ENCODE peak calls at places on chromosomes 7 and 10, in four cellular contexts. H, Z, G and V are unnamed samples.

GRCh38 chr10:113222207-113222606 is 272.2 kb downstream of the TCF7L2 start:
- DNase-seq in H (peak; percentile 49), Z (no peak), G (peak; percentile 44), V (no peak)

GRCh38 chr7:100465702-100466311 is 1.7 kb upstream of the SPACDR start:
- DNase-seq in H (peak; percentile 86), Z (peak; percentile 71), G (no peak), V (peak; percentile 80)

GRCh38 chr7:148912758-148913541 is 28.9 kb upstream of the EZH2 start:
- DNase-seq in H (no peak), Z (no peak), G (no peak), V (no peak)

GRCh38 chr7:40676220-40676619 is 541.4 kb downstream of the SUGCT start:
- DNase-seq in H (no peak), Z (no peak), G (no peak), V (no peak)

GRCh38 chr10:29370612-29371092 is 81.8 kb downstream of the LYZL1 start:
- DNase-seq in H (peak; percentile 13), Z (no peak), G (no peak), V (no peak)

GRCh38 chr7:101126651-101127459 is at the start of gene SERPINE1:
- DNase-seq in H (peak; percentile 95), Z (peak; percentile 100), G (peak; percentile 73), V (peak; percentile 87)

GRCh38 chr10:7410800-7411670 is at the start of gene SFMBT2:
- DNase-seq in H (peak; percentile 91), Z (peak; percentile 49), G (peak; percentile 79), V (peak; percentile 45)

GRCh38 chr7:46658281-46658680 is 737.2 kb upstream of the IGFBP3 start:
- DNase-seq in H (no peak), Z (no peak), G (no peak), V (no peak)

GRCh38 chr7:55565693-55566092 is 6.6 kb downstream of the VOPP1 start:
- DNase-seq in H (no peak), Z (no peak), G (no peak), V (no peak)

GRCh38 chr10:6980353-6980752 is 400.3 kb upstream of the PRKCQ start:
- DNase-seq in H (no peak), Z (no peak), G (no peak), V (no peak)

GRCh38 chr10:131982185-131982756 is 548 bp upstream of the BNIP3 start:
- DNase-seq in H (no peak), Z (no peak), G (no peak), V (no peak)

GRCh38 chr7:137873524-137873923 is 26.8 kb upstream of the DGKI start:
- DNase-seq in H (no peak), Z (peak; percentile 74), G (no peak), V (no peak)

GRCh38 chr7:117034851-117035462 is 81.7 kb downstream of the ST7 start:
- DNase-seq in H (no peak), Z (peak; percentile 69), G (no peak), V (no peak)

GRCh38 chr10:91410638-91411367 is 659 bp downstream of the HECTD2 start:
- DNase-seq in H (peak; percentile 49), Z (peak; percentile 63), G (no peak), V (no peak)

GRCh38 chr10:82796510-82796909 is 921.5 kb downstream of the NRG3 start:
- DNase-seq in H (peak; percentile 23), Z (no peak), G (no peak), V (no peak)

GRCh38 chr10:67211680-67212079 is 285.8 kb downstream of the LRRTM3 start:
- DNase-seq in H (no peak), Z (no peak), G (no peak), V (no peak)

GRCh38 chr10:107516349-107516748 is 351.8 kb upstream of the SORCS1 start:
- DNase-seq in H (no peak), Z (no peak), G (no peak), V (no peak)

GRCh38 chr10:45001382-45002148 is 842 bp downstream of the ZNF22 start:
- DNase-seq in H (peak; percentile 69), Z (peak; percentile 69), G (no peak), V (peak; percentile 42)

GRCh38 chr7:135768467-135768866 is 19.9 kb upstream of the FAM180A start:
- DNase-seq in H (no peak), Z (no peak), G (peak; percentile 31), V (no peak)

GRCh38 chr7:93620057-93620456 is 45.5 kb upstream of the CALCR start:
- DNase-seq in H (no peak), Z (no peak), G (no peak), V (no peak)

GRCh38 chr10:19812976-19813375 is 3.3 kb upstream of the PLXDC2 start:
- DNase-seq in H (no peak), Z (no peak), G (no peak), V (no peak)

GRCh38 chr7:140014123-140014522 is 48.6 kb downstream of the PARP12 start:
- DNase-seq in H (no peak), Z (no peak), G (no peak), V (no peak)

DNA sequence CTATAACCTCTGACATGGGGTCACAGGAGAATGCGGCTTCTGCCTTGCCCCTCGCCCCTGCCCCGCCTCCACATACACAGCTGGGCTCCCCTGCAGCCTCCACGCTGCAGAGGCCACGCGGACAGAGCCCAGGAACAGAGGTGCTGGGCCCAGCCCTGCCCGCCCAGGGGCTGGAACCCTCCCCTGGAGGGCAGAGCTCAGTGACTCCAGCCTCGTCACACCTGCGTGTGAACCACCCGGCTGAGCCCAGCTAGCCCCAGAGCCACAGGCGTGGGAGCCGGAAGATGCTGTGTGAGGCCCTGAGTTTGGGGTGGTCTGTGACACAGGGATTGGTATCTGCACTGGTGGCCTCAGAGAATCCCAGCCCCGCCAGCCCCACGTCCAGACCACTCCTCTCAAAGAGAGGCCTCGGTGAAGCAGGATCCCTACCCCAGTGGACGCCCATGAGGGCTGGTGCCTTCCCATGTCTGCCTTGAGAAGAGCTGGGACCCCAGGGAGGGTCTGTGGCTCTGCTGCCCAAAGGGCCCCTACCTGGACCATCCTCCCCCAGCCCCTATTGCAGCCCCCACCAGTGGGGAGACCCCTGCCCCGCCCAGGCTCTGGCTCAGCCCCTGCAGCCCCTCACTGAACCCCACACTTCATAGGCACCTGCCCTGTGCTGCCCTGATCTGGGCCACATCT is 8.1 kb upstream of the ADAP1 start:
- DNase-seq in H (no peak), Z (no peak), G (no peak), V (no peak)
- H3K56ac ChIP-seq in H (no peak overlapping the region), Z (no peak overlapping the region), G (no peak overlapping the region), V (no peak overlapping the region)

DNA sequence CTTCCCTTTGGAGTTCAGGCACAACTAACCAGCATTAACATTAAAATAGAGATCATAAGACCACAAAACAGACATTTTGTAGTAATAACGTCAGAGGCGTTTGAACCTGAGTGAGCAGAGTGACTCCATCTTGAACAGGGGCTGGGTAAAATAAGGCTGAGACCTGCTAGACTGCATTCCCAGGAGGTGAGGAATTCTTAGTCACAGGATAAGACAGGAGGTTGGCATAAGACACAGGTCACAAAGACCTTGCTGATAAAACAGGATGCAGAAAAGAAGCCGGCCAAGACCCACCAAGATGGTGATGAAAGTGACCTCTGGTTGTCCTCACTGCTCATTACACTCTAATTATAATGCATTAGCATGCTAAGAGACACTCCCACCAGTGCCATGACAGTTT is 493.2 kb upstream of the AUTS2 start:
- DNase-seq in H (peak; percentile 94), Z (no peak), G (no peak), V (no peak)
- H4K8ac ChIP-seq in H (no peak overlapping the region), Z (no peak overlapping the region), G (no peak overlapping the region), V (no peak overlapping the region)

GRCh38 chr10:122373713-122374112 is 795 bp upstream of the PLEKHA1 start:
- DNase-seq in H (peak; percentile 18), Z (peak; percentile 4), G (no peak), V (no peak)

GRCh38 chr10:122376364-122376961 is 2.0 kb downstream of the PLEKHA1 start:
- DNase-seq in H (no peak), Z (no peak), G (no peak), V (no peak)

GRCh38 chr10:122375761-122376160 is 1.3 kb downstream of the PLEKHA1 start:
- DNase-seq in H (no peak), Z (no peak), G (no peak), V (no peak)

GRCh38 chr10:122374246-122374858 is at the start of gene PLEKHA1:
- DNase-seq in H (peak; percentile 97), Z (peak; percentile 91), G (peak; percentile 91), V (peak; percentile 93)

GRCh38 chr10:122374859-122375721 is 582 bp downstream of the PLEKHA1 start:
- DNase-seq in H (peak; percentile 62), Z (peak; percentile 47), G (peak; percentile 78), V (peak; percentile 60)
- H3K56ac ChIP-seq in H (peak overlapping the region; percentile 90), Z (no peak overlapping the region), G (peak overlapping the region; percentile 21), V (no peak overlapping the region)

GRCh38 chr10:33238643-33239042 is 95.8 kb downstream of the NRP1 start:
- DNase-seq in H (no peak), Z (peak; percentile 96), G (no peak), V (no peak)

GRCh38 chr10:33236916-33237315 is 97.6 kb downstream of the NRP1 start:
- DNase-seq in H (peak; percentile 96), Z (no peak), G (no peak), V (no peak)

GRCh38 chr10:33239257-33239656 is 95.2 kb downstream of the NRP1 start:
- DNase-seq in H (no peak), Z (no peak), G (no peak), V (no peak)

GRCh38 chr10:33235951-33236350 is 98.5 kb downstream of the NRP1 start:
- DNase-seq in H (no peak), Z (no peak), G (no peak), V (no peak)

GRCh38 chr10:33237736-33238624 is 96.5 kb downstream of the NRP1 start:
- DNase-seq in H (peak; percentile 93), Z (peak; percentile 99), G (no peak), V (no peak)
- H4K8ac ChIP-seq in H (peak overlapping the region; percentile 57), Z (peak overlapping the region; percentile 5), G (no peak overlapping the region), V (no peak overlapping the region)

DNA sequence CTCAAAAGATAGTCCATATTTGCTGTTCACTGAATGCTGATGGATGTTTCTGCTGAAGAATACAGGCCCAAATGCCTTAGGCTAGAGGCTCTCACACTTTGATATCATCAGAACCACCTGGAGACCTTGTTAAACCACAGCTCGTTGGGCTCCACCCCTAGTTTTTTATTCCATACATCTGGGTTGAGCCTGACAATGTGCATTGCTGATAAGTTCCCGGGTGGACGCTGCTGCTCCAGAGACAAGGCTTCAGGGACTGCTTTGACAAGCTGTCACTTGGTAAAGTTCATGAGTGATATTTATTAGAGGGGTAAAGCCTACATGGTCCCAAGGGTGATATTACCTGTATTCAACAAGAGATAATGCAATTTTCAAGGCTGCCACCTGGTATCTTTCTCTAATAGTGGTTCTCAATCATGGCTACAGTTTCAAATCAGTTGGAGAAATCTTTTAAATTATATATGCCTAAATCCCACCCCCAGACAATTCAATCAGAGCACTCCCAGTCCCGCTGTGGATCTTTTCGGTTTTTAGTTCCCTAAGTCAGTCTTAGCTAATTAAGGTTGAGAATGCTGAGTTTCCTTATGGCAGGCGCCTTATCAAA is 107.1 kb upstream of the GSDME start:
- DNase-seq in H (no peak), Z (no peak), G (no peak), V (no peak)
- H3K56ac ChIP-seq in H (no peak overlapping the region), Z (no peak overlapping the region), G (no peak overlapping the region), V (no peak overlapping the region)

DNA sequence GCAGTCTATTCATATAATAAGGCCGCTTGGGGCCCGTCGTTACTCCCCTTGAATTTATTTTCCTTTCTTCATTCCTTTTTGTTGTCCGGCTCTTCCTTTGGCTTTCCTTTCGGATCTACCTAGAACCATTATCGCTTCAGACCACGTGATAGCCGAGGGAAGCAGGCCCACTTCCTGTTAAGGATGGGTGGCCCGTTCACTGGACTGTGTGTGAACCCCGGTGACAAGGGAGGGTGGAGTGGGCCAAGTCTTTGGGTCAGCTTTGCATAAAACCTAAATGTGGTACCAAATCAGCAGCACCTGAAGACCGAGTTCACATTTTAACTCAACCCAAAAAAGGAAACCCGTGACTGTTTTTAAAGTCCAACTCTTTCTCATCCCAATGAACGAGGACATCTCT is 272.8 kb upstream of the YAE1 start:
- DNase-seq in H (no peak), Z (no peak), G (no peak), V (no peak)
- H4K8ac ChIP-seq in H (no peak overlapping the region), Z (no peak overlapping the region), G (no peak overlapping the region), V (no peak overlapping the region)